ENCODE peak calls at places on chromosomes 2 and 18, in five cellular contexts. W is OCI-LY7; Z is CD8-positive, alpha-beta T cell; Y is HCT116; Q is fibroblast of lung. G is an unnamed sample.

GRCh38 chr2:19711470-19712372 is 190.1 kb downstream of the TTC32 start:
- DNase-seq in W (no peak), Z (no peak), Y (peak; percentile 38), Q (peak; percentile 93), G (peak; percentile 98)

GRCh38 chr2:210955591-210955990 is 399.2 kb downstream of the CPS1 start:
- DNase-seq in W (no peak), Z (no peak), Y (peak; percentile 15), Q (peak; percentile 49), G (peak; percentile 18)

GRCh38 chr2:53234548-53234903 is 533.1 kb upstream of the CHAC2 start:
- DNase-seq in W (no peak), Z (no peak), Y (no peak), Q (peak; percentile 15), G (no peak)

GRCh38 chr2:124580263-124580662 is 555.2 kb downstream of the CNTNAP5 start:
- DNase-seq in W (no peak), Z (no peak), Y (no peak), Q (no peak), G (no peak)

GRCh38 chr2:10048501-10049171 is 5.3 kb downstream of the KLF11 start:
- DNase-seq in W (peak; percentile 64), Z (no peak), Y (peak; percentile 10), Q (peak; percentile 79), G (peak; percentile 48)

GRCh38 chr2:118320640-118321039 is 232.4 kb downstream of the INSIG2 start:
- DNase-seq in W (no peak), Z (no peak), Y (no peak), Q (no peak), G (no peak)

GRCh38 chr2:23767871-23768611 is 158.9 kb downstream of the ATAD2B start:
- DNase-seq in W (no peak), Z (no peak), Y (no peak), Q (peak; percentile 44), G (no peak)

GRCh38 chr2:49351531-49351930 is 197.2 kb upstream of the FSHR start:
- DNase-seq in W (no peak), Z (no peak), Y (no peak), Q (no peak), G (no peak)

GRCh38 chr2:3523551-3524041 is 4.3 kb upstream of the ADI1 start:
- DNase-seq in W (no peak), Z (no peak), Y (no peak), Q (peak; percentile 43), G (peak; percentile 29)

GRCh38 chr2:95334916-95335641 is 37.9 kb downstream of the KCNIP3 start:
- DNase-seq in W (no peak), Z (no peak), Y (no peak), Q (no peak), G (no peak)

GRCh38 chr2:188475945-188476344 is 184.3 kb downstream of the GULP1 start:
- DNase-seq in W (no peak), Z (no peak), Y (no peak), Q (no peak), G (peak; percentile 61)

GRCh38 chr18:74139888-74140287 is 7.7 kb downstream of the FBXO15 start:
- DNase-seq in W (no peak), Z (no peak), Y (no peak), Q (peak; percentile 34), G (peak; percentile 63)

GRCh38 chr2:3126171-3126685 is 251.4 kb downstream of the EIPR1 start:
- DNase-seq in W (no peak), Z (no peak), Y (no peak), Q (no peak), G (no peak)

GRCh38 chr2:145601306-145601925 is 1081.5 kb upstream of the ZEB2 start:
- DNase-seq in W (no peak), Z (no peak), Y (no peak), Q (no peak), G (no peak)

GRCh38 chr2:43084699-43085091 is 141.7 kb downstream of the ZFP36L2 start:
- DNase-seq in W (no peak), Z (no peak), Y (no peak), Q (peak; percentile 78), G (peak; percentile 48)

GRCh38 chr2:204665244-204665643 is 120.0 kb downstream of the PARD3B start:
- DNase-seq in W (no peak), Z (no peak), Y (no peak), Q (peak; percentile 10), G (peak; percentile 67)

GRCh38 chr2:56185101-56185581 is 1.4 kb downstream of the CCDC85A start:
- DNase-seq in W (no peak), Z (no peak), Y (no peak), Q (no peak), G (no peak)

GRCh38 chr18:23306842-23307241 is 146.2 kb upstream of the RIOK3 start:
- DNase-seq in W (no peak), Z (peak; percentile 8), Y (no peak), Q (no peak), G (no peak)
- TF ChIP-seq CTCF in W (no peak), Z (no peak), Y (no peak), Q (no peak), G (no peak)

DNA sequence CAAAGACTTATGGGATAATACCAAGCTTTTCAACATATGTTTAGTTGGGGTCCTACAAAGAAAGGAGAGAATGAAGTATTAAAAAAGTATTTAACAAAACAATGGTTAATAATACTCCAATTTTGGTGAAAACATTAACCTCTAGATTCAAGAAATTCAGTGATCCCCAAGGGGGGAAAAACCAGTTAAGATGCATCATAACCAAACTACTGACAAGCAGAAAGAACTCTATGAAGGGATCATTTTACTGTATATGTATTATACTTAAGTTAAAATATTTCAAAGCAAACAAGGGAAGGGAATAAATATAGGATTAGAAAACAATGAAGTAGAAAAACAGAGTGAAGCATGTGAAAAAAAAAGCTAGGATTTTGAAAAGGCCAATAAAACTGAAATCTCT is 8.7 kb downstream of the CNRIP1 start:
- DNase-seq in W (no peak), Z (no peak), Y (no peak), Q (no peak), G (no peak)
- TF ChIP-seq CTCF in W (no peak), Z (no peak), Y (no peak), Q (no peak), G (no peak)

GRCh38 chr2:219418570-219419189 is 503 bp downstream of the DES start:
- DNase-seq in W (no peak), Z (no peak), Y (no peak), Q (no peak), G (no peak)
- TF ChIP-seq CTCF in W (no peak), Z (no peak), Y (no peak), Q (no peak), G (no peak)

GRCh38 chr2:232551289-232551688 is 800 bp downstream of the EIF4E2 start:
- DNase-seq in W (peak; percentile 21), Z (no peak), Y (no peak), Q (no peak), G (no peak)

GRCh38 chr2:232547991-232548390 is 2.4 kb downstream of the TIGD1 start:
- DNase-seq in W (no peak), Z (no peak), Y (no peak), Q (no peak), G (no peak)

GRCh38 chr2:232551776-232552175 is 1.3 kb downstream of the EIF4E2 start:
- DNase-seq in W (no peak), Z (no peak), Y (no peak), Q (no peak), G (no peak)

GRCh38 chr2:232549655-232550350 is 554 bp downstream of the TIGD1 start:
- DNase-seq in W (no peak), Z (no peak), Y (no peak), Q (no peak), G (no peak)

DNA sequence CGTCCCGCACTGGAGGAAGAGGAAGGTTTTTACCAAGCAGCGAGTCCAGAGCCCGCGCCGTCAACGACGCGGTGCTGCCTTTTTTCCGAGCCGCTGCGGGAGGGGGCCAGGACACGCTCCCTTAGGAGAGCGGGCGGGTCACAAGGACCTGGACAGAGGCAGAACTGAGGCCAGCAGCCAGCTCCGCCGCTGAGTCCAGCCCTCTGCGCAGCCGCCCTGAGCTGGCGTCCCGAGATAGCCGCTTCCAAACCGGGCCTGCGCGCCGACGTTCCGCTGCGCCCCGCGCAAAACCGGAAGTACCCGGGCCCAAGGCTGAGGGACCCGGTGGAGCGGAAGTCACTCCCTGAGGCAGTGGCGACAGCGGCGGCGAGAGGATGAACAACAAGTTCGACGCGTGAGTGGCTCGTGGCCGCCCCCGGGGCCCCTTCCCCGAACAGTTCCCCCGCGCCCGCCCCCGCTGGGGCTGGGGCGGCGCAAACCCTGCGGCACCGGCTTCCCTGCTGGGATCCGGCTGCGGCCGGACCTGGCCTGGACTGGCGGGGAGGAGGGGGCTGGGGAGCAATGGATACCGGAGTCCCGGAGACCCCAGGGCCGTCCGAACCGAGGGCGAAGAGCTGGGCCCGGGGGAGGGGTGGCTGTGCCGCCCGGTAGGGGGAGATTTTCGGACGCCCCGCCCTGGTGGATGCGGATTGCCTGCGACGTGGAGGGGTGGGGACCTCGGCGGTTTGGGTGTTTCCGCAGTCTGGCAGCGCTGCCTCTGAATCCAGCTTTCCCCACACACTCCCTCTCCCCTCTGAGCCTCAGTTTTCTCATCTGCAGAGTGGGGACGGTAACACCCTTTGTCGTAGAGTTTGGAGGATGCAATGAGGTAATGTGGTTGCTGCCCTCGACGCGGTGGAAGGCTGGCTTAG is at the start of the genes EIF4E2 and TIGD1:
- DNase-seq in W (peak; percentile 96), Z (peak; percentile 78), Y (peak; percentile 84), Q (peak; percentile 95), G (peak; percentile 93)
- TF ChIP-seq CTCF in W (peak; percentile 54), Z (peak; percentile 55), Y (no peak), Q (no peak), G (peak; percentile 75)